ENCODE peak calls at places on chromosomes 2 and 18, in seven cellular contexts. Z, K, H, C, I, M and B are unnamed samples.

GRCh38 chr2:105607920-105608504 is 136.7 kb upstream of the NCK2 start:
- DNase-seq in Z (no peak), I (no peak), M (no peak), H (no peak), K (no peak), C (no peak), B (no peak)

GRCh38 chr2:29747786-29748470 is 173.5 kb downstream of the ALK start:
- DNase-seq in M (no peak), Z (no peak), H (no peak), K (no peak), I (peak; percentile 87), C (no peak), B (no peak)

GRCh38 chr2:182020319-182021055 is 34.8 kb downstream of the PPP1R1C start:
- DNase-seq in I (peak; percentile 36), K (no peak), Z (no peak), C (no peak), M (no peak), H (no peak), B (no peak)

GRCh38 chr2:45342-46130 is 769 bp downstream of the FAM110C start:
- DNase-seq in K (no peak), Z (no peak), M (no peak), C (no peak), H (no peak), I (no peak), B (no peak)

GRCh38 chr18:58315041-58315440 is 271.0 kb downstream of the NEDD4L start:
- DNase-seq in I (peak; percentile 42), K (no peak), M (no peak), C (no peak), H (no peak), Z (no peak), B (no peak)

GRCh38 chr2:127187831-127188230 is 32.3 kb downstream of the CYP27C1 start:
- DNase-seq in Z (no peak), M (no peak), C (no peak), H (no peak), K (peak; percentile 53), I (no peak), B (no peak)

GRCh38 chr2:148813603-148814065 is 61.4 kb upstream of the KIF5C start:
- DNase-seq in Z (peak; percentile 77), C (no peak), H (no peak), M (peak; percentile 50), K (no peak), I (no peak), B (peak; percentile 74)

GRCh38 chr2:108911807-108912628 is 77.0 kb downstream of the EDAR start:
- DNase-seq in H (no peak), K (peak; percentile 46), I (no peak), C (no peak), M (no peak), Z (peak; percentile 64), B (no peak)

GRCh38 chr2:73202156-73203054 is at the start of gene NOTO:
- DNase-seq in H (no peak), Z (no peak), K (no peak), I (no peak), C (no peak), M (no peak), B (no peak)

GRCh38 chr18:64017870-64018269 is 48.0 kb downstream of the SERPINB8 start:
- DNase-seq in C (no peak), M (no peak), I (no peak), H (no peak), K (no peak), Z (no peak), B (no peak)

GRCh38 chr2:196988599-196988998 is 62.1 kb upstream of the PGAP1 start:
- DNase-seq in H (no peak), K (no peak), M (no peak), I (no peak), C (no peak), Z (no peak), B (no peak)

GRCh38 chr2:134347756-134348155 is 93.9 kb downstream of the MGAT5 start:
- DNase-seq in M (no peak), Z (no peak), C (no peak), I (peak; percentile 37), K (no peak), H (no peak), B (no peak)

GRCh38 chr2:178700922-178701342 is 106.3 kb downstream of the TTN start:
- DNase-seq in Z (no peak), C (peak; percentile 24), K (no peak), M (no peak), I (no peak), H (no peak), B (no peak)

GRCh38 chr2:37098416-37099118 is 14.2 kb downstream of the GPATCH11 start:
- DNase-seq in K (no peak), C (no peak), H (no peak), Z (no peak), M (no peak), I (no peak), B (no peak)

GRCh38 chr2:94871226-94872087 is at the start of gene TEKT4:
- DNase-seq in I (no peak), Z (peak; percentile 68), C (no peak), K (no peak), M (peak; percentile 40), H (no peak), B (no peak)

GRCh38 chr2:235515821-235516220 is 22.0 kb downstream of the AGAP1 start:
- DNase-seq in H (no peak), I (no peak), M (peak; percentile 29), K (no peak), Z (no peak), C (no peak), B (no peak)

GRCh38 chr18:72605350-72605749 is 61.2 kb upstream of the CBLN2 start:
- DNase-seq in Z (no peak), C (no peak), H (no peak), M (no peak), K (no peak), I (no peak), B (no peak)

GRCh38 chr2:215878476-215879063 is 134.8 kb downstream of the MREG start:
- DNase-seq in Z (no peak), C (no peak), K (no peak), M (no peak), H (no peak), I (no peak), B (no peak)

GRCh38 chr18:78352905-78353304 is 626.7 kb upstream of the SALL3 start:
- DNase-seq in K (no peak), Z (no peak), C (no peak), I (no peak), M (no peak), H (no peak), B (no peak)

DNA sequence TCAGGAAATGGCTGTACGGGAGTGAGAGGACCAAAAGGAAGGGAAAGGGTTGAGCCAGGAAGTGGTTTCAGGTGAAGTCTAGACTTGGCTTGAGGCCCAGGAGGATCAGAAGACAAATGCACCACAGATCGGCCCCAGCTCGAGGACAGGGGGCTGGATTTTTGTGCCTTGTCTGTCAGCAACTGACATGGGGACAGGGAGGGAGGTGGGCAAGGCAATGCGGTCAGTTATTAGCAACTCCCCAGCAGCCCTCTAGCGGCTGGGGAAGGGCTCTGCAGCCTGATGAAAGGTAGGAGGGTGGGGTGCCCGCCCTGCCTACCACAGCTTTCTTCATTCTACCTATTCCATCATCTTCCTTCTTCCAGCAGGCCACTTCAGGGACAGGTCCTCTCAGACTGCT is 50.0 kb downstream of the CPO start:
- DNase-seq in I (no peak), H (no peak), C (no peak), M (no peak), K (no peak), Z (peak; percentile 82), B (no peak)
- TF ChIP-seq CTCF in I (peak; percentile 93), H (peak; percentile 44), C (peak; percentile 69), M (peak; percentile 33), K (no peak), Z (peak; percentile 63), B (peak; percentile 79)

GRCh38 chr2:163471947-163472346 is 263.9 kb downstream of the FIGN start:
- DNase-seq in I (peak; percentile 49), H (no peak), C (no peak), Z (no peak), M (no peak), K (no peak), B (no peak)
- TF ChIP-seq CTCF in I (peak; percentile 67), H (no peak), C (no peak), Z (no peak), M (no peak), K (no peak), B (no peak)

DNA sequence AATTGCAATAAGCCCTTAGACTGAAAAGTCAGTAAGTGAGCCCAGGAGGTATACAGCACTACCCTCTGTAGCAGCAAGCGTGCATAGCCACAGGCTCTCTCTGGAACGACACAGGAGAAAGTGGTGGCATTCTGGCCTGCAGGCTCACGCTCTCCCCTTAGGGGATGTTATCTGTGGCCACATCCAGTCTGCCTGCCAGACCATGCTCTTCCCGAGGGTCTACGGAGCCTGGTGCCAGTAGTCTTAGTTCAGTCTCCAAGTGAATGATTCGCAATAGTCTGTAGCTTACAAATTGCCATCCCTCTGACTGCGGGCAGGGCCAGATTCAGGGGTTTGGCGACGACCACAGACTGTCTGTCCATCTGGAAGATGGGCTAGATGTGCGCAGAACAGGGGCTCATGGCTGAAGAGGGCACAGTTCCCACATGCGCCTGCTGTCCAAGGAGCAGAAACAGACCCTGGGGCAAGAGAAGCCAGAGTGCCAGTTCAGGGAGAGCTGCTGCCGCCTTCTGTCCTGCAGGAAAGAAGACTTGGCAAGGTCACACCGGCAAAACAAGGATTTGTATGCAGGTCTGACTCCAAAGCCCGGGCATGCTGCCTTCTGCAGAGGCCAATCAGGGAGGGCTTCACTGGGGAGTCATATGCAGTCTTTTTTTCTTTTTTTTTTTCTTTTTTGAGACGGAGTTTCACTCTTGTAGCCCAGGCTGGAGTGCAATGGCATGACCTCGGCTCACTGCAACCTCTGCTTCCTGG is 3.5 kb upstream of the KLF11 start:
- DNase-seq in C (no peak), H (peak; percentile 65), M (peak; percentile 40), Z (no peak), K (no peak), I (no peak), B (no peak)
- TF ChIP-seq CTCF in C (no peak), H (no peak), M (no peak), Z (no peak), K (no peak), I (no peak), B (no peak)

GRCh38 chr2:240604291-240604938 is 17.9 kb downstream of the CAPN10 start:
- DNase-seq in Z (peak; percentile 89), M (peak; percentile 86), K (peak; percentile 75), I (peak; percentile 31), C (no peak), H (no peak), B (no peak)
- TF ChIP-seq CTCF in Z (peak; percentile 67), M (peak; percentile 72), K (peak; percentile 58), I (peak; percentile 86), C (peak; percentile 63), H (peak; percentile 27), B (peak; percentile 49)

DNA sequence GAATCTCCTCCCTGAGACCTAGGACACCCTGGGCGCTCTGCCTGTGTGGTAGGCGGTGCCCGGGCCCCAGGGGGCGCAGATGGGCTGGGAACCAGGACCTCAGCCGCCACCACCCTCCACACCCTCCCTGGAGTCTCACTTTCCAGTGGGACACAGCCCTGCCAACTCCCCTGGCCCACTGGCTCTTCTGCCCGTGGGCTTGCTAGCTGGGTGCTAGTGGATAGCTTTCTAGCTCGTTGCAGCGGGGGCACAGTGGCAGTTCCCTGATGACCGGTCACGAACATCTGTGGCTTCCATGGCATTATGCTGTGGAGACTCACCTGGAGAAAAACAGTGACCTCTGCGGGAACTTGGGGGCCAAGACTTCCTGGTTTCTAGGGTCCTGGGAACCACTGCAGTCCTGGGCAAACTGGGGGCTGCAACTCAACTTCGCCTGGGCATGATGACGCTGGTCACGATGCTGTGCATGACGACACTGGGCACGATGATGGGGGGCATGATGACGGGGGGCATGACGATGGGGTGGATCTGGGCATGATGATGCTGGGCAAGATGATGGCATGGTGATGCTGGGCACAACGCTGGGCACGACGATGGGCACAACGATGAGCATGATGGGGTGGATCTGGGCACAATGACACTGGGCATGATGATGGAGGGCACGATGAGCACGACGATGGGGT is 31.0 kb upstream of the ALLC start:
- DNase-seq in C (no peak), I (no peak), M (no peak), H (no peak), Z (peak; percentile 59), K (no peak), B (no peak)
- TF ChIP-seq CTCF in C (no peak), I (no peak), M (no peak), H (no peak), Z (peak; percentile 15), K (no peak), B (no peak)